ENCODE peak calls at places on chromosomes 6 and 20, in ten cellular contexts. I is CD8-positive, alpha-beta T cell; M is Peyer's patch; X is CD4-positive, CD25-positive, alpha-beta regulatory T cell; U is mammary epithelial cell; S is mesenchymal stem cell; D is right lobe of liver; C is GM23248; R is CD4-positive, alpha-beta memory T cell; K is HCT116. H is an unnamed sample.

GRCh38 chr6:150037526-150038201 is 12.3 kb upstream of the RAET1L start:
- DNase-seq in M (no peak), U (no peak), S (no peak), D (no peak), R (no peak), I (no peak), X (no peak), C (peak; percentile 19), K (no peak), H (peak; percentile 66)

GRCh38 chr6:97133071-97133470 is 149.9 kb downstream of the MMS22L start:
- DNase-seq in K (no peak), U (no peak), D (no peak), I (no peak), M (no peak), X (no peak), C (peak; percentile 23), R (no peak), S (no peak), H (no peak)

GRCh38 chr20:43653966-43654365 is 12.9 kb upstream of the MYBL2 start:
- DNase-seq in S (no peak), D (no peak), M (no peak), C (no peak), X (no peak), R (no peak), I (no peak), K (no peak), U (no peak), H (peak; percentile 13)

GRCh38 chr6:87847830-87848210 is 145.8 kb upstream of the AKIRIN2 start:
- DNase-seq in S (no peak), K (no peak), R (no peak), U (no peak), D (no peak), C (no peak), M (no peak), X (no peak), I (no peak), H (no peak)

GRCh38 chr6:3808759-3809514 is 40.2 kb upstream of the FAM50B start:
- DNase-seq in K (peak; percentile 66), M (peak; percentile 71), X (no peak), C (peak; percentile 97), D (no peak), U (peak; percentile 90), R (no peak), I (no peak), S (peak; percentile 85), H (no peak)

GRCh38 chr6:134303903-134304302 is 14.0 kb downstream of the SGK1 start:
- DNase-seq in M (no peak), X (no peak), I (no peak), D (no peak), R (no peak), C (peak; percentile 61), S (no peak), K (no peak), U (no peak), H (no peak)

GRCh38 chr20:13261460-13262301 is 40.6 kb downstream of the ISM1 start:
- DNase-seq in D (peak; percentile 79), K (peak; percentile 26), U (peak; percentile 36), X (peak; percentile 17), I (peak; percentile 75), R (peak; percentile 66), S (peak; percentile 38), C (peak; percentile 72), M (peak; percentile 66), H (peak; percentile 91)

GRCh38 chr20:23148721-23149570 is 62.8 kb upstream of the CD93 start:
- DNase-seq in R (no peak), U (no peak), S (no peak), C (no peak), M (peak; percentile 22), I (no peak), D (peak; percentile 33), X (no peak), K (no peak), H (peak; percentile 23)

GRCh38 chr20:49687595-49688567 is 25.8 kb downstream of the B4GALT5 start:
- DNase-seq in C (no peak), M (no peak), X (no peak), S (no peak), K (no peak), R (no peak), I (no peak), D (peak; percentile 79), U (no peak), H (peak; percentile 66)

GRCh38 chr20:49693435-49694171 is 20.1 kb downstream of the B4GALT5 start:
- DNase-seq in S (no peak), C (no peak), U (peak; percentile 52), R (no peak), I (no peak), D (no peak), K (no peak), M (no peak), X (no peak), H (no peak)

GRCh38 chr20:49692941-49693340 is 20.7 kb downstream of the B4GALT5 start:
- DNase-seq in K (no peak), U (no peak), I (no peak), S (no peak), M (no peak), D (no peak), X (no peak), C (no peak), R (no peak), H (no peak)

GRCh38 chr20:49691818-49692568 is 21.7 kb downstream of the B4GALT5 start:
- DNase-seq in S (no peak), I (no peak), R (no peak), D (no peak), M (no peak), C (no peak), U (no peak), X (no peak), K (no peak), H (no peak)

GRCh38 chr20:49690899-49691620 is 22.6 kb downstream of the B4GALT5 start:
- DNase-seq in D (peak; percentile 83), K (peak; percentile 73), I (no peak), U (no peak), M (peak; percentile 72), C (peak; percentile 57), R (no peak), X (no peak), S (peak; percentile 53), H (no peak)
- H3K4me1 ChIP-seq in D (peaks cover 89% of the 10 kb centered on the region), K (peaks cover 98% of the 10 kb centered on the region), I (no peaks in the 10 kb centered on the region), U (peaks cover 50% of the 10 kb centered on the region), M (no peaks in the 10 kb centered on the region), C (peaks cover 30% of the 10 kb centered on the region), R (peaks cover 18% of the 10 kb centered on the region), X (no peaks in the 10 kb centered on the region), S (peaks cover 26% of the 10 kb centered on the region), H (peaks cover 7% of the 10 kb centered on the region)

GRCh38 chr6:138580040-138580439 is 80.7 kb upstream of the NHSL1 start:
- DNase-seq in C (no peak), S (no peak), X (no peak), D (no peak), R (no peak), K (no peak), I (no peak), M (no peak), U (no peak), H (no peak)

GRCh38 chr6:138577151-138577915 is 78.0 kb upstream of the NHSL1 start:
- DNase-seq in M (no peak), K (no peak), R (no peak), D (no peak), C (no peak), U (no peak), I (no peak), S (peak; percentile 45), X (no peak), H (no peak)

GRCh38 chr6:138575257-138575656 is 76.0 kb upstream of the NHSL1 start:
- DNase-seq in D (no peak), X (no peak), R (no peak), U (no peak), C (no peak), I (no peak), K (no peak), S (no peak), M (no peak), H (no peak)

GRCh38 chr6:138572885-138573284 is 73.6 kb upstream of the NHSL1 start:
- DNase-seq in I (no peak), M (no peak), U (no peak), R (no peak), C (no peak), X (no peak), K (no peak), S (no peak), D (no peak), H (peak; percentile 68)

GRCh38 chr6:138576303-138576702 is 77.0 kb upstream of the NHSL1 start:
- DNase-seq in X (no peak), D (no peak), R (no peak), M (no peak), U (no peak), C (no peak), I (no peak), K (no peak), S (no peak), H (no peak)
- H3K4me3 ChIP-seq in X (no peak overlapping the region), D (no peak overlapping the region), R (no peak overlapping the region), M (no peak overlapping the region), U (no peak overlapping the region), C (no peak overlapping the region), I (no peak overlapping the region), K (no peak overlapping the region), S (no peak overlapping the region), H (no peak overlapping the region)

GRCh38 chr6:72738091-72738490 is 116.2 kb downstream of the KCNQ5 start:
- DNase-seq in M (no peak), S (no peak), X (no peak), U (no peak), I (no peak), C (peak; percentile 22), K (no peak), R (no peak), D (no peak), H (no peak)

GRCh38 chr6:72740135-72740534 is 118.3 kb downstream of the KCNQ5 start:
- DNase-seq in U (no peak), I (no peak), K (no peak), D (no peak), R (no peak), M (no peak), X (no peak), S (no peak), C (peak; percentile 35), H (no peak)

GRCh38 chr6:72739368-72739779 is 117.5 kb downstream of the KCNQ5 start:
- DNase-seq in S (no peak), R (no peak), C (no peak), D (no peak), M (no peak), I (no peak), K (no peak), U (no peak), X (no peak), H (no peak)

GRCh38 chr6:72742274-72742673 is 120.4 kb downstream of the KCNQ5 start:
- DNase-seq in M (no peak), K (no peak), I (no peak), U (no peak), R (no peak), S (no peak), D (no peak), C (no peak), X (no peak), H (no peak)

DNA sequence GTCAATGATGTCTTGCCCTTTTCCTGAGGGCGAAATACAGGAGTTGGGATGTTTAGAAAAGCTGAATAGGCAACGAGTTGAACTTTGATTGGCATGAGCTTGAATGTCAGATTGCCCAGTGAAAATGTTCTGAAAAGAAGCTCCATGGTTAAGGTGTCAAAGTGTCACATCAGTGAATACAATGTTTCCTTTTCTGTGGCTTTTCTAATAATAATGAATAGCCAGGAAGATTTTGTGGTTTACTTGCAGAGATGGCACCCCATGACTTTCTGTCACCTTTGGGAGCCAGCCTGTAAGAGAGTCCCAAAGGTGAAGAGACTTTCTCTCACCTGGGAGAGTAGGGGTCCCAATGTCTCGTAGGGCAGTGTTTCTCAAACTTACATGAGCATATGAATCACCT is 119.2 kb downstream of the KCNQ5 start:
- DNase-seq in K (no peak), U (no peak), C (no peak), R (no peak), D (no peak), X (no peak), M (no peak), I (no peak), S (no peak), H (no peak)
- H3K4me1 ChIP-seq in K (no peaks in the 10 kb centered on the region), U (peaks cover 6% of the 10 kb centered on the region), C (peaks cover 10% of the 10 kb centered on the region), R (no peaks in the 10 kb centered on the region), D (no peaks in the 10 kb centered on the region), X (no peaks in the 10 kb centered on the region), M (no peaks in the 10 kb centered on the region), I (peaks cover 9% of the 10 kb centered on the region), S (no peaks in the 10 kb centered on the region), H (no peaks in the 10 kb centered on the region)

GRCh38 chr20:11895832-11896484 is 21.7 kb upstream of the BTBD3 start:
- DNase-seq in S (no peak), R (no peak), M (no peak), C (no peak), U (no peak), D (no peak), X (no peak), I (no peak), K (no peak), H (no peak)
- H3K4me3 ChIP-seq in S (no peak overlapping the region), R (no peak overlapping the region), M (no peak overlapping the region), C (no peak overlapping the region), U (no peak overlapping the region), D (no peak overlapping the region), X (no peak overlapping the region), I (no peak overlapping the region), K (no peak overlapping the region), H (no peak overlapping the region)